ENCODE peak calls at places on chromosomes 1 and 21, in eight cellular contexts. J is GM23338, Q is HepG2, U is HCT116, O is K562, X is HL-60, W is SK-N-SH, C is GM12878. T is an unnamed sample.

GRCh38 chr21:35095859-35096291 is 46.8 kb upstream of the RUNX1 start:
- DNase-seq in U (no peak), Q (no peak), X (no peak), C (no peak), W (no peak), O (no peak), J (no peak), T (no peak)

GRCh38 chr1:155044812-155045690 is 6.1 kb upstream of the ADAM15 start:
- DNase-seq in Q (peak; percentile 79), J (peak; percentile 93), C (no peak), W (peak; percentile 84), U (no peak), X (peak; percentile 76), O (peak; percentile 65), T (peak; percentile 45)

GRCh38 chr1:62230724-62231123 is 36.1 kb downstream of the L1TD1 start:
- DNase-seq in W (no peak), C (no peak), U (peak; percentile 81), Q (no peak), O (no peak), X (no peak), J (no peak), T (no peak)

GRCh38 chr1:188735567-188735966 is 1742.1 kb downstream of the BRINP3 start:
- DNase-seq in Q (peak; percentile 2), W (no peak), U (peak; percentile 4), O (no peak), C (no peak), X (no peak), J (peak; percentile 42), T (no peak)

GRCh38 chr1:105088166-105088565 is 1338.5 kb downstream of the AMY1C start:
- DNase-seq in J (no peak), O (no peak), X (no peak), Q (no peak), C (no peak), W (no peak), U (no peak), T (no peak)

GRCh38 chr1:227428803-227429202 is 110.5 kb upstream of the CDC42BPA start:
- DNase-seq in Q (peak; percentile 58), O (no peak), U (no peak), J (peak; percentile 6), W (no peak), C (no peak), X (no peak), T (no peak)

GRCh38 chr1:177163844-177164379 is 600 bp downstream of the ASTN1 start:
- DNase-seq in W (no peak), X (no peak), J (peak; percentile 30), C (no peak), Q (no peak), O (no peak), U (no peak), T (no peak)

GRCh38 chr1:54808443-54809207 is 7.5 kb upstream of the TTC22 start:
- DNase-seq in X (no peak), O (no peak), C (no peak), Q (no peak), W (no peak), U (no peak), J (no peak), T (no peak)

GRCh38 chr1:220811695-220812094 is 25.0 kb downstream of the MTARC1 start:
- DNase-seq in J (no peak), Q (no peak), U (no peak), X (no peak), W (no peak), O (no peak), C (no peak), T (no peak)

GRCh38 chr1:146036990-146037646 is 15.6 kb upstream of the HJV start:
- DNase-seq in W (no peak), X (peak; percentile 85), O (peak; percentile 42), J (peak; percentile 85), U (peak; percentile 75), C (peak; percentile 87), Q (peak; percentile 90), T (peak; percentile 95)

GRCh38 chr1:112998592-112999235 is 42.7 kb upstream of the SLC16A1 start:
- DNase-seq in X (peak; percentile 82), C (no peak), O (no peak), W (peak; percentile 21), J (no peak), Q (peak; percentile 31), U (no peak), T (no peak)

GRCh38 chr1:218324226-218324580 is 20.9 kb upstream of the TGFB2 start:
- DNase-seq in O (no peak), X (no peak), U (no peak), C (no peak), J (no peak), W (peak; percentile 6), Q (no peak), T (no peak)

GRCh38 chr1:185693654-185694053 is 40.5 kb upstream of the HMCN1 start:
- DNase-seq in J (no peak), U (no peak), C (no peak), Q (no peak), X (no peak), O (no peak), W (no peak), T (no peak)

GRCh38 chr1:221809101-221810029 is 67.5 kb upstream of the DUSP10 start:
- DNase-seq in O (no peak), Q (no peak), W (no peak), J (no peak), C (no peak), X (peak; percentile 20), U (no peak), T (no peak)

GRCh38 chr1:211920602-211921226 is 90.2 kb upstream of the LPGAT1 start:
- DNase-seq in J (no peak), C (no peak), Q (peak; percentile 77), X (no peak), O (no peak), U (no peak), W (no peak), T (no peak)

GRCh38 chr1:94714552-94714951 is 105.6 kb upstream of the SLC44A3 start:
- DNase-seq in Q (no peak), W (no peak), X (no peak), J (no peak), O (no peak), U (no peak), C (no peak), T (no peak)

GRCh38 chr1:164446020-164446419 is 113.0 kb upstream of the PBX1 start:
- DNase-seq in Q (no peak), J (no peak), W (no peak), U (no peak), C (no peak), X (no peak), O (no peak), T (no peak)

GRCh38 chr21:42341776-42342542 is 8.8 kb downstream of the TFF2 start:
- DNase-seq in U (no peak), C (no peak), J (no peak), X (no peak), W (no peak), Q (no peak), O (no peak), T (no peak)

GRCh38 chr21:44793269-44794030 is 8.2 kb downstream of the UBE2G2 start:
- DNase-seq in W (peak; percentile 86), J (peak; percentile 80), Q (peak; percentile 57), X (peak; percentile 58), C (no peak), O (peak; percentile 78), U (peak; percentile 24), T (no peak)

GRCh38 chr1:6205849-6206845 is at the start of gene RNF207:
- DNase-seq in C (no peak), W (no peak), X (no peak), Q (peak; percentile 77), O (peak; percentile 84), J (peak; percentile 91), U (peak; percentile 58), T (no peak)

GRCh38 chr1:204283711-204284651 is 70.2 kb upstream of the GOLT1A start:
- DNase-seq in C (no peak), O (no peak), X (no peak), U (no peak), J (no peak), W (peak; percentile 52), Q (no peak), T (no peak)

GRCh38 chr1:147912553-147912952 is 10.0 kb downstream of the GJA8 start:
- DNase-seq in X (no peak), Q (no peak), U (no peak), W (no peak), J (no peak), C (no peak), O (no peak), T (no peak)

GRCh38 chr1:183185941-183186490 is at the start of gene LAMC2:
- DNase-seq in U (peak; percentile 95), J (peak; percentile 93), W (no peak), X (no peak), O (no peak), Q (no peak), C (no peak), T (no peak)

GRCh38 chr1:204143276-204144041 is 8.4 kb downstream of the ETNK2 start:
- DNase-seq in O (no peak), J (no peak), Q (no peak), X (no peak), C (no peak), W (no peak), U (no peak), T (no peak)

GRCh38 chr1:8281843-8282509 is 35.9 kb upstream of the SLC45A1 start:
- DNase-seq in W (no peak), X (no peak), Q (peak; percentile 51), C (no peak), J (no peak), U (no peak), O (no peak), T (no peak)

DNA sequence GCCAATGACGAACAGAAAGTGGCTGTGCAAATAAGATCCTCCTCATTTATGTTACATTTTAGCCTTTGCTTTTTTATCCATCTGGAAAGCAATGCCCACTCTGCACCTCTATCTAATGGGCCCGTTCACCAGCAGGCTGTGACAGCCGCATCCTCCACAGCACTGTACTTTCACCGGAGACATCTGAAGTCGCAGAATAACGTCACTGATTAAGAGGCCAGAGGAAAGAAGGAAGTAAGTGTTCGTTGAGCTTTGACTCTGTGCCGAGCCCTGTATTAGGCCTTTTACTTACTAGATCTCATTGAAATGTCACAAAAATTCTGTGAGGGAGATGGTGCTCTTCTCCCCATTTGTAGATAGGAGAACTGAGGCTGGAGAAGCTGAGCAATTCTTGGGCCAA is 62.3 kb downstream of the KAZN start:
- DNase-seq in C (no peak), U (no peak), W (no peak), X (no peak), O (no peak), J (no peak), Q (no peak), T (no peak)
- H3K27me3 ChIP-seq in C (no peaks in the 10 kb centered on the region), U (peaks cover 18% of the 10 kb centered on the region), W (no peaks in the 10 kb centered on the region), X (no peaks in the 10 kb centered on the region), O (peaks cover 27% of the 10 kb centered on the region), J (no peaks in the 10 kb centered on the region), Q (peaks cover 1% of the 10 kb centered on the region), T (no peaks in the 10 kb centered on the region)

GRCh38 chr1:66533804-66534745 is at the start of gene SGIP1:
- DNase-seq in O (peak; percentile 18), U (no peak), J (peak; percentile 84), W (peak; percentile 88), C (no peak), X (no peak), Q (no peak), T (no peak)
- TF ChIP-seq REST in O (no peak), U (no peak), J (no peak), W (no peak), C (no peak), X (no peak), Q (no peak), T (no peak)

GRCh38 chr1:108811611-108812010 is 45.3 kb downstream of the AKNAD1 start:
- DNase-seq in J (no peak), C (no peak), Q (no peak), X (no peak), O (no peak), U (no peak), W (no peak), T (no peak)
- TF ChIP-seq POLR2AphosphoS5 in J (no peak), C (no peak), Q (no peak), X (no peak), O (no peak), U (no peak), W (no peak), T (no peak)

GRCh38 chr1:20164694-20165202 is 21.1 kb upstream of the UBXN10 start:
- DNase-seq in J (no peak), U (no peak), W (no peak), X (peak; percentile 22), Q (no peak), O (no peak), C (no peak), T (no peak)
- H3K27me3 ChIP-seq in J (no peaks in the 10 kb centered on the region), U (no peaks in the 10 kb centered on the region), W (no peaks in the 10 kb centered on the region), X (no peaks in the 10 kb centered on the region), Q (peaks cover 2% of the 10 kb centered on the region), O (no peaks in the 10 kb centered on the region), C (no peaks in the 10 kb centered on the region), T (no peaks in the 10 kb centered on the region)

T was measured in Panc1.